ENCODE peak calls at places on chromosomes 4 and X, in four cellular contexts. G is T47D, T is stomach, F is ecto neural progenitor cell. M is an unnamed sample.

GRCh38 chrX:56812515-56813105 is 83.6 kb downstream of the NBDY start:
- DNase-seq in G (no peak), T (no peak), F (no peak), M (no peak)

GRCh38 chr4:169244210-169244609 is 26.5 kb downstream of the SH3RF1 start:
- DNase-seq in G (no peak), T (no peak), F (no peak), M (no peak)

GRCh38 chrX:151974336-151975227 is at the start of gene GABRE:
- DNase-seq in G (no peak), T (peak), F (peak), M (no peak)

GRCh38 chr4:183588169-183588675 is 70.8 kb downstream of the RWDD4 start:
- DNase-seq in G (no peak), T (no peak), F (no peak), M (no peak)

GRCh38 chrX:7115557-7115956 is 32.0 kb upstream of the STS start:
- DNase-seq in G (no peak), T (no peak), F (no peak), M (no peak)

GRCh38 chr4:141158219-141158618 is 24.9 kb upstream of the RNF150 start:
- DNase-seq in G (no peak), T (no peak), F (no peak), M (no peak)

GRCh38 chr4:125317526-125317880 is 2.7 kb downstream of the FAT4 start:
- DNase-seq in G (no peak), T (no peak), F (peak), M (no peak)

GRCh38 chr4:182306792-182307507 is 63.7 kb downstream of the TENM3 start:
- DNase-seq in G (no peak), T (no peak), F (no peak), M (no peak)

GRCh38 chrX:101347859-101348451 is 587 bp downstream of the TIMM8A start:
- DNase-seq in G (peak), T (no peak), F (no peak), M (no peak)

GRCh38 chrX:150616863-150617198 is 48.4 kb downstream of the MTM1 start:
- DNase-seq in G (no peak), T (no peak), F (no peak), M (no peak)

GRCh38 chr4:13430834-13431568 is 53.1 kb downstream of the RAB28 start:
- DNase-seq in G (no peak), T (no peak), F (no peak), M (no peak)

GRCh38 chrX:120014354-120015129 is 62.9 kb downstream of the RHOXF2B start:
- DNase-seq in G (no peak), T (no peak), F (no peak), M (no peak)

GRCh38 chrX:17769701-17770269 is 32.5 kb downstream of the SCML1 start:
- DNase-seq in G (no peak), T (no peak), F (no peak), M (no peak)

GRCh38 chr4:150209140-150209829 is 131.0 kb downstream of the DCLK2 start:
- DNase-seq in G (no peak), T (peak), F (no peak), M (peak)

GRCh38 chrX:30150196-30150895 is 65.0 kb upstream of the MAGEB2 start:
- DNase-seq in G (no peak), T (no peak), F (no peak), M (no peak)

GRCh38 chr4:10730590-10730989 is 46.0 kb upstream of the CLNK start:
- DNase-seq in G (no peak), T (no peak), F (no peak), M (no peak)

GRCh38 chr4:124806403-124806802 is 93.9 kb upstream of the ANKRD50 start:
- DNase-seq in G (no peak), T (no peak), F (no peak), M (no peak)

GRCh38 chrX:57137481-57137880 is 284 bp upstream of the SPIN2A start:
- DNase-seq in G (no peak), T (no peak), F (no peak), M (no peak)

GRCh38 chr4:110793890-110794588 is 171.2 kb upstream of the PITX2 start:
- DNase-seq in G (no peak), T (no peak), F (peak), M (no peak)

GRCh38 chr4:152778656-152779512 is 646 bp downstream of the TIGD4 start:
- DNase-seq in G (no peak), T (peak), F (no peak), M (peak)

GRCh38 chr4:184793735-184794355 is 31.9 kb downstream of the ACSL1 start:
- DNase-seq in G (no peak), T (no peak), F (no peak), M (no peak)

GRCh38 chr4:102789317-102789717 is 28.5 kb upstream of the MANBA start:
- DNase-seq in G (no peak), T (no peak), F (no peak), M (no peak)

GRCh38 chr4:185005209-185005819 is 13.0 kb upstream of the HELT start:
- DNase-seq in G (peak), T (peak), F (peak), M (peak)

GRCh38 chrX:23883737-23884354 is 23.9 kb downstream of the APOO start:
- DNase-seq in G (no peak), T (no peak), F (no peak), M (no peak)

GRCh38 chr4:7651461-7651921 is 216.8 kb upstream of the PSAPL1 start:
- DNase-seq in G (no peak), T (no peak), F (peak), M (no peak)

GRCh38 chr4:134243742-134244713 is 42.4 kb upstream of the PABPC4L start:
- DNase-seq in G (no peak), T (no peak), F (no peak), M (no peak)

GRCh38 chr4:47741200-47741599 is 96.7 kb downstream of the CORIN start:
- DNase-seq in G (no peak), T (no peak), F (no peak), M (no peak)

GRCh38 chrX:132948648-132949260 is 9.7 kb downstream of the HS6ST2 start:
- DNase-seq in G (no peak), T (no peak), F (no peak), M (no peak)

GRCh38 chr4:189088783-189089182 is 851.9 kb upstream of the FRG1 start:
- DNase-seq in G (no peak), T (no peak), F (no peak), M (no peak)

GRCh38 chrX:18883961-18884765 is 99.8 kb downstream of the PHKA2 start:
- DNase-seq in G (no peak), T (no peak), F (no peak), M (no peak)

GRCh38 chr4:20916106-20916505 is 215.8 kb downstream of the PACRGL start:
- DNase-seq in G (no peak), T (no peak), F (no peak), M (no peak)

GRCh38 chrX:97070346-97070745 is 186.6 kb downstream of the RPA4 start:
- DNase-seq in G (no peak), T (no peak), F (no peak), M (no peak)

GRCh38 chrX:129781134-129782014 is 1.6 kb downstream of the SASH3 start:
- DNase-seq in G (no peak), T (peak), F (no peak), M (peak)